ENCODE peak calls at places on chromosomes 13 and 19, in four cellular contexts. A is cardiac muscle cell, I is lower lobe of right lung, J is pancreas. W is an unnamed sample.

GRCh38 chr13:107020393-107020792 is 452.5 kb upstream of the ARGLU1 start:
- DNase-seq in I (no peak), A (no peak), J (no peak), W (no peak)

GRCh38 chr19:14830702-14831101 is 4.3 kb downstream of the OR7A5 start:
- DNase-seq in I (no peak), A (no peak), J (no peak), W (no peak)

GRCh38 chr13:48126944-48127814 is 32.3 kb upstream of the MED4 start:
- DNase-seq in A (peak; percentile 71), I (no peak), J (peak; percentile 29), W (no peak)

GRCh38 chr19:2715470-2716274 is 5.5 kb downstream of the DIRAS1 start:
- DNase-seq in I (no peak), A (no peak), J (no peak), W (no peak)

GRCh38 chr13:71249031-71249430 is 618.0 kb downstream of the DACH1 start:
- DNase-seq in I (no peak), A (no peak), J (no peak), W (no peak)

GRCh38 chr13:97106323-97106722 is 112.0 kb upstream of the OXGR1 start:
- DNase-seq in A (no peak), J (no peak), I (no peak), W (no peak)

GRCh38 chr13:54449922-54450321 is 1421.3 kb downstream of the OLFM4 start:
- DNase-seq in I (no peak), J (no peak), A (no peak), W (no peak)

GRCh38 chr19:32526895-32527294 is 54.1 kb upstream of the PDCD5 start:
- DNase-seq in A (no peak), I (no peak), J (no peak), W (no peak)

GRCh38 chr19:39824143-39825092 is 9.5 kb downstream of the DYRK1B start:
- DNase-seq in A (peak; percentile 95), J (peak; percentile 91), I (peak; percentile 90), W (peak; percentile 87)

GRCh38 chr19:15107056-15108010 is at the start of gene SYDE1:
- DNase-seq in I (no peak), A (peak; percentile 73), J (no peak), W (no peak)

GRCh38 chr13:45769072-45769471 is 67.0 kb downstream of the CBY2 start:
- DNase-seq in I (no peak), A (no peak), J (no peak), W (no peak)

GRCh38 chr19:21586341-21587116 is 81.1 kb downstream of the ZNF429 start:
- DNase-seq in J (peak; percentile 62), A (peak; percentile 55), I (peak; percentile 55), W (peak; percentile 70)

GRCh38 chr13:77048592-77048991 is 21.6 kb upstream of the FBXL3 start:
- DNase-seq in J (no peak), A (no peak), I (no peak), W (no peak)

GRCh38 chr13:100544866-100545683 is 43.5 kb downstream of the GGACT start:
- DNase-seq in J (peak; percentile 85), A (no peak), I (peak; percentile 78), W (peak; percentile 86)

GRCh38 chr19:17183271-17183757 is 31.8 kb upstream of the USE1 start:
- DNase-seq in J (no peak), A (no peak), I (no peak), W (no peak)

GRCh38 chr13:108083056-108083455 is 132.3 kb downstream of the LIG4 start:
- DNase-seq in J (no peak), A (no peak), I (no peak), W (no peak)

GRCh38 chr13:18628428-18628827 is 553.2 kb downstream of the TUBA3C start:
- DNase-seq in J (peak; percentile 21), A (no peak), I (no peak), W (no peak)

GRCh38 chr13:43874512-43875092 is 4.9 kb downstream of the CCDC122 start:
- DNase-seq in J (no peak), A (peak; percentile 27), I (no peak), W (no peak)

GRCh38 chr13:43229506-43229905 is 206.1 kb downstream of the DNAJC15 start:
- DNase-seq in A (no peak), I (no peak), J (no peak), W (no peak)

GRCh38 chr13:70856706-70857105 is 748.5 kb upstream of the KLHL1 start:
- DNase-seq in A (no peak), J (no peak), I (no peak), W (no peak)

GRCh38 chr19:48842744-48843162 is 6.5 kb upstream of the HSD17B14 start:
- DNase-seq in I (no peak), J (no peak), A (peak; percentile 65), W (no peak)

GRCh38 chr19:47190167-47190727 is 40.8 kb downstream of the BBC3 start:
- DNase-seq in I (peak; percentile 88), J (peak; percentile 65), A (peak; percentile 41), W (peak; percentile 90)

GRCh38 chr13:20566424-20566916 is 487 bp upstream of the IFT88 start:
- DNase-seq in A (no peak), I (no peak), J (no peak), W (no peak)

GRCh38 chr19:2733930-2734588 is 5.8 kb downstream of the SLC39A3 start:
- DNase-seq in J (no peak), A (no peak), I (no peak), W (no peak)

DNA sequence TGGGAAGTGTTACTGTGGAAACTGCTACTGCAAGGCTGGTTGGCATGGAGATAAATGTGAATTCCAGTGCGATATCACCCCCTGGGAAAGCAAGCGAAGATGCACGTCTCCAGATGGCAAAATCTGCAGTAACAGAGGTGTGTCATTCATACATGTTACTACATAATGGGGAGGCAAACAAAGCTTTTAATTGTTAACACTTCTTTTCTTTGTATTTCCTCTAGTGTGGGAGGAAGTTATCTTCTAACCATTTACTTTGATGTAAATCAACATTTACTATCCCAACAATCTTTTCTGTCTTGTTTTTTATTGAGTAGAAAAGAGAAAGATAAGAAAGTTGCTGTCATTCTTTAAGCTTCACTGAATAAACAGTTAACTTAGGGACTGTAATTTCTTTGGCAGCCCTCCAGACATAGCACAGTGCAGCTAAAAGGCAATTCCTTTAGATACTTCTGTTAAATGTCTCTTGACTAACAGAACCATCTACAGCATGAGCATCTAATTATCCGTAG is 126.9 kb downstream of the ITGBL1 start:
- DNase-seq in I (no peak), A (peak; percentile 18), J (no peak), W (no peak)
- TF ChIP-seq CTCF in I (no peak), A (no peak), J (no peak), W (no peak)

GRCh38 chr19:4791183-4792018 is at the start of gene FEM1A:
- DNase-seq in I (peak; percentile 99), A (peak; percentile 100), J (peak; percentile 100), W (peak; percentile 99)
- TF ChIP-seq CTCF in I (peak; percentile 99), A (peak; percentile 100), J (peak; percentile 99), W (peak; percentile 100)

GRCh38 chr19:988510-988909 is 4.4 kb downstream of the WDR18 start:
- DNase-seq in A (no peak), I (peak; percentile 39), J (no peak), W (no peak)

GRCh38 chr19:990119-990571 is 6.0 kb downstream of the WDR18 start:
- DNase-seq in I (no peak), A (no peak), J (no peak), W (no peak)

GRCh38 chr19:988081-988480 is 3.9 kb downstream of the WDR18 start:
- DNase-seq in J (no peak), A (no peak), I (no peak), W (no peak)

GRCh38 chr19:990746-991145 is 6.6 kb downstream of the WDR18 start:
- DNase-seq in I (no peak), A (no peak), J (no peak), W (no peak)

GRCh38 chr19:989381-990081 is 5.4 kb downstream of the WDR18 start:
- DNase-seq in J (no peak), I (no peak), A (no peak), W (no peak)
- TF ChIP-seq CTCF in J (no peak), I (no peak), A (peak; percentile 29), W (no peak)

GRCh38 chr13:25466880-25467279 is 95.1 kb downstream of the ATP8A2 start:
- DNase-seq in A (no peak), J (no peak), I (no peak), W (no peak)

GRCh38 chr13:25463496-25463895 is 91.7 kb downstream of the ATP8A2 start:
- DNase-seq in A (no peak), J (no peak), I (no peak), W (no peak)

GRCh38 chr13:25473864-25474263 is 102.1 kb downstream of the ATP8A2 start:
- DNase-seq in A (no peak), J (no peak), I (no peak), W (no peak)

GRCh38 chr13:25469179-25469545 is 97.4 kb downstream of the ATP8A2 start:
- DNase-seq in A (no peak), I (no peak), J (no peak), W (no peak)

DNA sequence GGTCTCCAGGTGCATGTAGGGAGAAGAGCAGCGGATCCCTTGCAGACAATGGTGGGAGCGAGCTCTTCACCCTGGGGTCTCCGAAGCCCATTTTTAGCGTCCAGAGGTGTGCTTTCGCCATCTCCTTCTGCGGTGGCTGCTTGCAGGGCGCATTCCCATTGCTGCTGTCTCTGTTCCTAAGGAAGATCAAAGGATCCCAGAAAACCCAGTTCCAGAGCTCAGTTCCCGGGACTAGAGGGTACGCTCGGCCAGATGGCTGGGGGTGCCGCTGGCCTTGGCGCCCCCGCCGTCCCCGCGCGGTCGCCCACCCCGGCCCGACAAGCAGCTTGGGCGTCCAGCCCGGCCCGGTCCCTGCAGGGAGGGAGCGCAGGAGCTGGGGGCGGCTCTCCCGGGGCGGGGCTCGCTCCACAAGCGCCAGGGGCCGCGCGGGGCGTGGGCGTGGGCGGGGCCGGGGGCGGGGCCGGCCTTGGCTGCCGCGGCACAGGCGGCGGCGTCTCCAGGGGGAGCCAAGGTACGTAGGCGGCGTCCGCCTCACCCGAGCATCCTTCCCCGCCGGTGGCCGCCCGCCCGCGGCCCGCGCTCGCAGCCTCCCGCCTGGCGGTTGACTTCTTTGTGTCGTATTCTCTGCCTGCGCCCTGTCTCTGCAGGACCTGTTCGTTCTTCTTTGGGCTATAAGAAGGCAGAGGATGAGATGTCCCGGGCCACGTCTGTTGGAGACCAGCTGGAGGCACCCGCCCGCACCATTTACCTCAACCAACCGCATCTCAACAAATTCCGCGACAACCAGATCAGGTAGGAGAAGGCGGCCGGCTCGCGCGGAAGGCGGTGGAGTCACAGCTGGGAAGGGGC is 96.8 kb downstream of the ATP8A2 start:
- DNase-seq in A (peak; percentile 61), I (no peak), J (no peak), W (no peak)
- TF ChIP-seq CTCF in A (no peak), I (no peak), J (no peak), W (no peak)

GRCh38 chr19:10001899-10002298 is 8.4 kb downstream of the COL5A3 start:
- DNase-seq in I (no peak), J (no peak), A (no peak), W (no peak)
- TF ChIP-seq CTCF in I (peak; percentile 34), J (no peak), A (peak; percentile 50), W (peak; percentile 33)

GRCh38 chr19:7004313-7004931 is 16.8 kb downstream of the MBD3L2B start:
- DNase-seq in I (no peak), J (no peak), A (peak; percentile 1), W (no peak)
- TF ChIP-seq CTCF in I (peak; percentile 81), J (peak; percentile 35), A (peak; percentile 62), W (peak; percentile 88)